ENCODE peak calls at places on chromosomes 1 and 21, in five cellular contexts. T is AG04450, V is endothelial cell, D is thoracic aorta, J is mesothelial cell of epicardium. L is an unnamed sample.

GRCh38 chr1:231642600-231643332 is 16.2 kb downstream of the DISC1 start:
- DNase-seq in D (no peak), T (no peak), J (no peak), V (no peak), L (no peak)

GRCh38 chr21:45257673-45258341 is 29.9 kb downstream of the POFUT2 start:
- DNase-seq in T (no peak), V (no peak), J (no peak), D (no peak), L (no peak)

GRCh38 chr1:6634278-6635052 is 9.8 kb downstream of the THAP3 start:
- DNase-seq in T (no peak), J (no peak), D (no peak), V (peak), L (no peak)

GRCh38 chr1:45009956-45010854 is 919 bp downstream of the HECTD3 start:
- DNase-seq in T (no peak), J (no peak), V (no peak), D (no peak), L (no peak)

GRCh38 chr1:165877411-165877810 is 50.0 kb downstream of the UCK2 start:
- DNase-seq in T (no peak), D (no peak), V (no peak), J (no peak), L (no peak)

GRCh38 chr21:41970751-41971653 is 17.2 kb upstream of the C2CD2 start:
- DNase-seq in T (no peak), D (no peak), V (no peak), J (no peak), L (no peak)

GRCh38 chr1:32525053-32525452 is 14.2 kb upstream of the ZBTB8A start:
- DNase-seq in T (no peak), D (no peak), V (no peak), J (no peak), L (no peak)

GRCh38 chr1:162386292-162387225 is 5.0 kb downstream of the C1orf226 start:
- DNase-seq in V (no peak), D (no peak), J (no peak), T (no peak), L (no peak)

GRCh38 chr1:213970193-213970592 is 17.6 kb upstream of the PROX1 start:
- DNase-seq in V (no peak), D (no peak), T (no peak), J (no peak), L (no peak)

GRCh38 chr1:119506941-119507340 is at the start of gene HSD3B1:
- DNase-seq in T (no peak), D (no peak), J (no peak), V (no peak), L (no peak)

GRCh38 chr1:226362891-226363447 is 44.9 kb downstream of the PARP1 start:
- DNase-seq in D (no peak), V (no peak), J (no peak), T (no peak), L (no peak)

GRCh38 chr1:226362346-226362745 is 45.5 kb downstream of the PARP1 start:
- DNase-seq in T (no peak), V (no peak), J (no peak), D (no peak), L (no peak)

GRCh38 chr1:226365831-226366231 is 42.1 kb downstream of the PARP1 start:
- DNase-seq in J (no peak), T (no peak), D (no peak), V (no peak), L (no peak)

GRCh38 chr1:226365166-226365565 is 42.7 kb downstream of the PARP1 start:
- DNase-seq in V (no peak), J (no peak), T (no peak), D (no peak), L (no peak)

DNA sequence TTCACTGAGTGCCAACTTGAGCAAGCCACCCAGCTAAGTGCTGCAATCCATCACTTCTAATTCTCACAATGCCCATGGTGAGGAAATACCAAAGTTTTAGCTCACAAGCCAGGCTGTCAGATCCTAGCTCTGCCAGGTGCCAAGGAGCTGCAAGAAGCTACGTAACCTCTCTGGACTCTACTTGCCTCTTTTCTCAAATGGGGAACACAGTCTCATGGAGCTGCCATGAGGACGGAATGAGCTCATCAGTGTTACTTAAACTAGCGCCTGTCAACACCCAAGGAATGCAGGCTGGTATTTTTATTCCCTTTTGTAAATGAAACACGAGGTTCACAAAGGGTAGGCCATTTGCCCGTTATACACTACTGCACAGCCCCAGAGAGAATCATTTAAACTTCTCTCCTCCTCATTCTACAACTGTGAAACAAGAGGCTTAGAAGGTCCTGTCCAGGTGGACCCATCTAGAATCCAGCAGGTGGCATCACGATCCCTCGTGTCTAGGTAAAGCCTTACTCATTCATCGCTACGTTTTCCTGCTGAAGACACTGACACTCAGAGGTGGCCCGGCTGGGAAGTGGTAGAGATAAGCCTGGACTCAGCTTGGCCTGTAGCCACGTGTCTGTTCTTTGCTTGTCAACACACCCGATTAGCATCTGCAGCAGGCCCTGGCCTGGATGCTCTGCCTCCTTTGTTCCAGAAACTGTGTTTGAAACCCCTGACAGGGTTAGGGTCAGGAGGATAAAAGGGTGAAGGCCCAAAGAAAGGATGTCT is 43.6 kb downstream of the PARP1 start:
- DNase-seq in T (no peak), V (no peak), J (no peak), D (no peak), L (no peak)
- TF ChIP-seq CTCF in T (no peak), V (no peak), J (no peak), D (no peak), L (no peak)

DNA sequence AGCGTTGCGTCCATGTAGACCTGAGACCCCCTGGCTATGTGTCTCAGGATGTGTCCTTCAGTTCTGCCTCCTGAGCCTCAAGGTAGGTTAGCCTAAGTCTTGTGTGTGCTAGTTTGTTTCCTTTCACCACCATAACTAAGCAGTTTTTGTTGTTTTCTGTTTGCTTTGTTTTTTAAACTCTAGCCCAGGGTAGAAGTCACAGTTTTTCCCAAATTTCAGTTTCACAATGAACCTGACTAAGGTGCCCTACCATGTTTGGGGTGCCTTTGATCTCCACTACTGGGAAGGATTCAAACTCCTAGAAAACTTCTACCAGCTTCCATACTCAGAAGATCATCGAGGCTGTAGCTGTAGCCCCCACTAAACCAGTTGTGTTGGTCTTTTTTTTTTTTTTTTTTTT is 14.8 kb upstream of the SMG7 start:
- DNase-seq in T (no peak), D (no peak), J (no peak), V (no peak), L (no peak)
- TF ChIP-seq CTCF in T (no peak), D (no peak), J (no peak), V (no peak), L (no peak)

GRCh38 chr1:117734403-117734802 is 128.6 kb downstream of the TENT5C start:
- DNase-seq in T (no peak), J (no peak), D (no peak), V (no peak), L (no peak)
- TF ChIP-seq CTCF in T (no peak), J (no peak), D (no peak), V (no peak), L (no peak)

GRCh38 chr1:41450747-41451285 is 33.7 kb downstream of the EDN2 start:
- DNase-seq in J (no peak), D (no peak), T (no peak), V (no peak), L (no peak)
- TF ChIP-seq CTCF in J (no peak), D (no peak), T (no peak), V (no peak), L (no peak)

GRCh38 chr21:29196021-29196663 is 65.7 kb downstream of the MAP3K7CL start:
- DNase-seq in J (no peak), D (peak), V (no peak), T (peak), L (peak)
- TF ChIP-seq CTCF in J (no peak), D (peak), V (no peak), T (peak), L (no peak)

GRCh38 chr1:85898861-85899260 is 190.6 kb upstream of the ZNHIT6 start:
- DNase-seq in D (no peak), V (no peak), J (no peak), T (no peak), L (no peak)

GRCh38 chr1:85888961-85889360 is 180.7 kb upstream of the ZNHIT6 start:
- DNase-seq in V (no peak), T (no peak), D (no peak), J (no peak), L (no peak)

GRCh38 chr1:85894651-85895050 is 186.4 kb upstream of the ZNHIT6 start:
- DNase-seq in T (peak), J (peak), V (peak), D (no peak), L (no peak)
- TF ChIP-seq CTCF in T (peak), J (peak), V (peak), D (peak), L (no peak)

GRCh38 chr1:16430598-16430997 is 6.6 kb downstream of the SPATA21 start:
- DNase-seq in J (no peak), T (no peak), V (no peak), D (no peak), L (no peak)
- TF ChIP-seq CTCF in J (no peak), T (no peak), V (no peak), D (no peak), L (no peak)

DNA sequence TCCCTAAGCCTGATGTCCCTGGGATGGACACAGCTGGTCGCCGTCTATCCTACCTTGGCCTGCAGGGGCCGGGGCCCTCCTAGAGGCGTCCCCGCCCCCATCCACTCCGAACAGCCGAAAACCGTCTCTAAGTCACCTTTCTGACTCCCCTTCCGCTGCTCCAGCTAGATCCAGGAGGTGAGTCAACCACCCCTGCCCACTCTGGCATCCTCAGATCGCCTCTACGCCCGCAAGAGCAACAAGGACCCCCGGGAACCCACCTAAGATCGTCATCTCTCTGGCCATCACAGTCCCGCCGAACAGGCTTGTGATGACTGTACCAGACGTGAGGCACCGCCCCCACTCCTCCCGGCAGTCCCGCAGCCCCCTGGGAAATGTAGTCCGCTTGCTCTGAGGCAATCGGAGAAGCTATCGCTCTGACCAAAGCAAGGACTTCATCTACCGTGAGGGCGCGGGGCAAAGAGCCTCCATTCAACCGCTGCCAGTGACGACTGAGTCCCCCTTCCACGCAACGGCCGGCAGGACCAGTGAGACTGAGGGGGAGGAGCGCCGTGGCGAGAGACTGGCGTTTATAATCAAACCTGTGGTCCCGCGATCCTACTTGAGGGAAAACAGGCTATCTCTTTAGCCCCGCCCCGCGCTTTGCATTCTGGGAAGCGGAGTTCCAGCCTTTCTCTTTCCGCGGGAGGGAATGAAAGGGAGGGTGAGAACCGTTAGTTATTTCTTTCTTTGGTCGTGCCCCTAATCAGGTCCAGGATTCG is at the start of gene HSPA13:
- DNase-seq in V (peak), T (peak), D (peak), J (peak), L (peak)
- TF ChIP-seq CTCF in V (no peak), T (peak), D (no peak), J (no peak), L (no peak)

GRCh38 chr1:163440090-163440489 is 118.3 kb downstream of the NUF2 start:
- DNase-seq in T (no peak), J (no peak), D (no peak), V (no peak), L (no peak)

GRCh38 chr1:163442940-163443339 is 121.2 kb downstream of the NUF2 start:
- DNase-seq in D (no peak), J (no peak), T (no peak), V (no peak), L (no peak)

GRCh38 chr1:163442214-163442765 is 120.5 kb downstream of the NUF2 start:
- DNase-seq in D (no peak), J (no peak), V (no peak), T (no peak), L (no peak)

GRCh38 chr1:163439506-163439905 is 117.8 kb downstream of the NUF2 start:
- DNase-seq in T (no peak), J (no peak), V (no peak), D (no peak), L (no peak)

GRCh38 chr1:163443863-163444262 is 122.1 kb downstream of the NUF2 start:
- DNase-seq in T (no peak), D (no peak), V (no peak), J (no peak), L (no peak)
- TF ChIP-seq CTCF in T (no peak), D (no peak), V (no peak), J (no peak), L (no peak)

L was measured in natural killer cell.